ENCODE peak calls at places on chromosomes 5 and 9, in five cellular contexts. M, H, Z, Q and O are unnamed samples.
A peak's percentile ranks its signal among the peaks of the same experiment; 100 is the strongest.

GRCh38 chr5:168869615-168870227 is 290.6 kb upstream of the PANK3 start:
- DNase-seq in M (no peak), H (peak; percentile 11), Z (no peak), Q (no peak), O (no peak)

GRCh38 chr5:14443665-14444064 is 137.9 kb upstream of the OTULINL start:
- DNase-seq in M (no peak), H (no peak), Z (peak; percentile 23), Q (no peak), O (no peak)

GRCh38 chr5:43425965-43426364 is 13.8 kb upstream of the CCL28 start:
- DNase-seq in M (peak; percentile 54), H (peak; percentile 17), Z (peak; percentile 61), Q (peak; percentile 94), O (peak; percentile 81)

GRCh38 chr9:86602715-86603114 is 248.5 kb upstream of the TUT7 start:
- DNase-seq in M (no peak), H (no peak), Z (no peak), Q (no peak), O (no peak)

GRCh38 chr5:59587489-59588337 is 305.8 kb downstream of the PDE4D start:
- DNase-seq in M (peak; percentile 42), H (peak; percentile 5), Z (peak; percentile 74), Q (peak; percentile 87), O (peak; percentile 58)

GRCh38 chr9:98993570-98993945 is 49.9 kb downstream of the COL15A1 start:
- DNase-seq in M (no peak), H (no peak), Z (no peak), Q (no peak), O (no peak)

GRCh38 chr5:78157001-78157400 is 137.5 kb downstream of the AP3B1 start:
- DNase-seq in M (no peak), H (no peak), Z (no peak), Q (no peak), O (no peak)

GRCh38 chr5:61659221-61659696 is 327.2 kb downstream of the ZSWIM6 start:
- DNase-seq in M (no peak), H (no peak), Z (no peak), Q (no peak), O (no peak)

GRCh38 chr9:128390150-128390812 is 19.1 kb downstream of the URM1 start:
- DNase-seq in M (no peak), H (no peak), Z (no peak), Q (no peak), O (no peak)
- H3K4me3 ChIP-seq in M (no peak overlapping the region), H (no peak overlapping the region), Z (no peak overlapping the region), Q (no peak overlapping the region), O (no peak overlapping the region)

DNA sequence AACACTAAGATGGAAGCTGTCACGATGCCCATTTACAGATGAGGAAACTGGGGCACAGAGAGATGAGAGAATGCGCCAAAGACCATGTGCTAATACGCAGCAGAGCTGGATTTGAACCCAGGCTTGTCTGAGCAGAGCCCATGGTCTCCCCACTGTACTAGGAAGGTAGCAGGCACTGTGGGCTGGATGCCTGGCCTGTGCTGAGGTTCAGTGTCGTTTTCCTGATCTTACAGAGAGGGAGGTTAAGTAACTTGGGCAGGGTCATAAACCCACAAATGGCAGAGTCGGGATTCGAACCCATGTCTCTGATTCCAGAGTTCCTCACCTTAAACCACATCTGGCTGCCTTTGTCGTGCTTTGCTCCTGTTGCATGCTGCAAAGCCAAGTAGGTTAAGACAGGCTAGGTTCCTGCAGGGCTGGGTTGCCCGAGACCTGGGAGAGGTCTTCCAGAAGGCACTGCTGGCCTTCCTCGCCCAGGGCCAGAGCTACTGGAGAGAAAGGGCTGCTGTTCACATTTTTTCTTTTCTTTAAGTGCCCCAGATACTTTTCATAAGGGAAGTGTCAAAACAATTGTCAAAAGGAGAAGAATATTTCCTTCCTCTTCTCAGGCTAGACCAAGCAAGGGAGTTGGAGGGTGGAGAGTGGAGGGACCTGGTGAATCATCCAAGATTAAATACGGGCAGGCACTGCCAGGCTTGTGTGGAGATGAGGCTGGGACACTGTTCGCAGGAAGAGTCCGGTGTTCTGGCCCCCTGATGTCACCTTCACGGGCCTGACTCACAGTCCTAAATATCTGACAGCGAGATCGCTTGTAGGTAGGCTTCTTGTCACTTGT is 3.2 kb downstream of the NEK6 start:
- DNase-seq in M (no peak), H (no peak), Z (peak; percentile 80), Q (peak; percentile 73), O (peak; percentile 86)
- H3K4me3 ChIP-seq in M (no peak overlapping the region), H (no peak overlapping the region), Z (peak overlapping the region; percentile 91), Q (peak overlapping the region; percentile 28), O (peak overlapping the region; percentile 36)

GRCh38 chr5:176386491-176386890 is 1.9 kb downstream of the NOP16 start:
- DNase-seq in M (no peak), H (no peak), Z (no peak), Q (no peak), O (no peak)
- H3K4me3 ChIP-seq in M (no peak overlapping the region), H (no peak overlapping the region), Z (no peak overlapping the region), Q (no peak overlapping the region), O (no peak overlapping the region)

DNA sequence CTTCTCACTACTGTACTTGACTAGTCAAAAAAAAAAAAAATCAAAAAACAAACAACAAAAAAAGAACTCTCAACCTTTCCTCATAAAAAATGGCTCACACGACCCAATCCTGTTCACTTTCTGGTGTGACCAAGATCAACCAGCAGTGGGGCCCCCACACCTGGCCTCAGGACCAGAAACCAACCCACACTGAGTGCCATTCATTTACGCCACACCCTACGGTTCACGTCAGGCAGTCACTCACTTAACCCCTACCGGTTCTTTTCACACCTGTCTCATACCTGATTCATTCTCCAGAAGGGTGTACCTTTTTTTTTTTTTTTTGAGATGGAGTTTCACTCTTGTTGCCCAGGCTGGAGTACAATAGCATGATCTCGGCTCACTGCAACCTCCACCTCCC is 5.7 kb downstream of the SUSD1 start:
- DNase-seq in M (no peak), H (no peak), Z (no peak), Q (no peak), O (no peak)
- H3K4me3 ChIP-seq in M (no peak overlapping the region), H (no peak overlapping the region), Z (no peak overlapping the region), Q (no peak overlapping the region), O (no peak overlapping the region)